ENCODE peak calls at places on chromosomes 11 and 22, in eight cellular contexts. E is CD4-positive, alpha-beta T cell; L is bronchial epithelial cell; I is Peyer's patch; S is ovary; G is spleen; D is astrocyte; Z is fibroblast of lung. R is an unnamed sample.
A peak's percentile ranks its signal among the peaks of the same experiment; 100 is the strongest.

GRCh38 chr11:65316311-65316978 is 1.8 kb downstream of the CDC42EP2 start:
- DNase-seq in E (no peak), L (peak; percentile 67), I (no peak), S (peak; percentile 66), G (no peak), D (peak; percentile 83), Z (peak; percentile 83), R (no peak)

GRCh38 chr22:44979154-44979553 is 30.7 kb downstream of the PHF21B start:
- DNase-seq in E (no peak), L (no peak), I (no peak), S (no peak), G (no peak), D (no peak), Z (no peak), R (no peak)

GRCh38 chr11:123122852-123123251 is 60.9 kb upstream of the HSPA8 start:
- DNase-seq in E (no peak), L (no peak), I (no peak), S (no peak), G (no peak), D (no peak), Z (no peak), R (no peak)

GRCh38 chr11:38723361-38723760 is 2125.3 kb upstream of the RAG2 start:
- DNase-seq in E (no peak), L (no peak), I (no peak), S (no peak), G (no peak), D (no peak), Z (no peak), R (no peak)

GRCh38 chr11:93099811-93100210 is 98.0 kb downstream of the SLC36A4 start:
- DNase-seq in E (no peak), L (peak; percentile 17), I (no peak), S (no peak), G (no peak), D (peak; percentile 72), Z (peak; percentile 78), R (no peak)

GRCh38 chr22:23509571-23510302 is 70.4 kb downstream of the IGLL1 start:
- DNase-seq in E (no peak), L (no peak), I (no peak), S (no peak), G (peak; percentile 25), D (peak; percentile 20), Z (peak; percentile 47), R (peak; percentile 24)

GRCh38 chr22:19717181-19717580 is 2.9 kb downstream of the SEPTIN5 start:
- DNase-seq in E (no peak), L (no peak), I (no peak), S (no peak), G (no peak), D (no peak), Z (no peak), R (peak; percentile 79)

GRCh38 chr11:1460994-1461805 is 25.4 kb downstream of the MOB2 start:
- DNase-seq in E (no peak), L (no peak), I (peak; percentile 59), S (peak; percentile 75), G (no peak), D (no peak), Z (no peak), R (no peak)

GRCh38 chr11:123111465-123111864 is 49.5 kb upstream of the HSPA8 start:
- DNase-seq in E (no peak), L (peak; percentile 71), I (no peak), S (no peak), G (no peak), D (peak; percentile 46), Z (peak; percentile 59), R (peak; percentile 73)

GRCh38 chr11:40602866-40603578 is 856.4 kb downstream of the LRRC4C start:
- DNase-seq in E (no peak), L (peak; percentile 90), I (no peak), S (no peak), G (no peak), D (peak; percentile 17), Z (peak; percentile 45), R (no peak)

GRCh38 chr11:2511421-2512369 is 66.9 kb downstream of the KCNQ1 start:
- DNase-seq in E (no peak), L (no peak), I (peak; percentile 45), S (no peak), G (peak; percentile 59), D (no peak), Z (no peak), R (peak; percentile 40)

GRCh38 chr11:19242184-19242932 is 1.6 kb upstream of the E2F8 start:
- DNase-seq in E (no peak), L (no peak), I (no peak), S (no peak), G (peak; percentile 78), D (no peak), Z (no peak), R (peak; percentile 62)

GRCh38 chr11:118313242-118313641 is 8.7 kb downstream of the CD3E start:
- DNase-seq in E (no peak), L (no peak), I (no peak), S (no peak), G (no peak), D (no peak), Z (no peak), R (no peak)

GRCh38 chr11:126751242-126751641 is 249.3 kb downstream of the KIRREL3 start:
- DNase-seq in E (no peak), L (no peak), I (no peak), S (no peak), G (no peak), D (peak; percentile 10), Z (peak; percentile 22), R (no peak)

GRCh38 chr11:34783816-34784317 is 132.3 kb downstream of the APIP start:
- DNase-seq in E (no peak), L (peak; percentile 35), I (no peak), S (no peak), G (no peak), D (no peak), Z (no peak), R (no peak)

GRCh38 chr22:28674121-28674563 is 5.5 kb downstream of the TTC28 start:
- DNase-seq in E (no peak), L (no peak), I (peak; percentile 49), S (no peak), G (no peak), D (peak; percentile 69), Z (peak; percentile 72), R (no peak)

GRCh38 chr11:11408436-11409221 is 55.6 kb upstream of the CSNK2A3 start:
- DNase-seq in E (no peak), L (no peak), I (no peak), S (no peak), G (no peak), D (peak; percentile 18), Z (peak; percentile 34), R (no peak)

GRCh38 chr11:11396290-11397042 is 43.4 kb upstream of the CSNK2A3 start:
- DNase-seq in E (no peak), L (peak; percentile 90), I (no peak), S (peak; percentile 46), G (no peak), D (peak; percentile 95), Z (peak; percentile 96), R (no peak)

GRCh38 chr11:47552086-47552580 is 799 bp downstream of the CELF1 start:
- DNase-seq in E (peak; percentile 15), L (peak; percentile 38), I (no peak), S (no peak), G (no peak), D (peak; percentile 59), Z (peak; percentile 70), R (peak; percentile 51)

GRCh38 chr11:118437046-118437735 is 899 bp downstream of the KMT2A start:
- DNase-seq in E (peak; percentile 25), L (peak; percentile 38), I (peak; percentile 65), S (peak; percentile 75), G (peak; percentile 85), D (peak; percentile 23), Z (peak; percentile 46), R (peak; percentile 82)

DNA sequence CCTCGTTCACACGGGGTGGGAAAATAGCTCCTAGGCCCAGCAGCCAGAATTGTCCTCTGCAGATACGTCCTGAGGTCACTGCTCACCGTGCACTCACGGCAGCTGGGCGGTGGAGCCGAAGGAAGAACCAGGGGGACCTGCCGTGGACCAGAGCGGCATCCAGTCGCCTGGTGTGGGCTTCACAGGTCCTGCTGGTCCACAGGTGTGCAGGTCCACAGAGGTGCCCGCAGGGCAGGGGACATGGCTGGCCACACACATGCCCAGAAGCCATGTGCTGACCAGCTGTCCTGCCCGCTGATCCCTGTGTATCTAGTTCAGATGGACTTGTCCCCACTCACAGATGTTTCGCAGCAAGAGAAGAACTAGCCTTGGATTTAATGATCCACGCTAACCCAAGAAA is 10.6 kb upstream of the PKP3 start:
- DNase-seq in E (no peak), L (no peak), I (no peak), S (no peak), G (no peak), D (no peak), Z (no peak), R (no peak)
- H3K27me3 ChIP-seq in E (no peaks in the 10 kb centered on the region), L (no peaks in the 10 kb centered on the region), I (no peaks in the 10 kb centered on the region), S (no peaks in the 10 kb centered on the region), G (peaks cover 19% of the 10 kb centered on the region), D (no peaks in the 10 kb centered on the region), Z (no peaks in the 10 kb centered on the region), R (no peaks in the 10 kb centered on the region)

DNA sequence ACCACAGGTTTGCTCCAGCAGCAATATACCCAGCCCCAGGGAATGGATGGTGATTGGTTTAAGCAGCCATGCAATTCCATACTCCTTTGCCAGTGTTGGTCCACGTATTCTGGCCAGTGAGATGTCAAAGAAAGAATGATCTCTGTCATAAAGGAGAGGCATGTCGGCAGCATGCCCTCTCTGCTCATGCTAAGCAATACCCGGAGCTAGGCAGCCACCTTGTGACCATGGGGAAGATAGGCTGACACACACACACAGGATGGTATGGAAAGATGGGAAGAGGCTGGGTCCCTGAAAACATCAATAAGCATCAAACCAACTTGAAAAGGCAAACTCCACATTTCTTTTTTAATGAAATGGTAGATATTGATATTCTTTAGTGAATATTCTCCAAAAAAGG is 5.1 kb downstream of the ABCC8 start:
- DNase-seq in E (no peak), L (no peak), I (no peak), S (no peak), G (no peak), D (no peak), Z (no peak), R (no peak)
- H3K27me3 ChIP-seq in E (peaks cover 28% of the 10 kb centered on the region), L (peaks cover 14% of the 10 kb centered on the region), I (no peaks in the 10 kb centered on the region), S (no peaks in the 10 kb centered on the region), G (peaks cover 35% of the 10 kb centered on the region), D (peaks cover 29% of the 10 kb centered on the region), Z (peaks cover 7% of the 10 kb centered on the region), R (peaks cover 35% of the 10 kb centered on the region)

GRCh38 chr22:25930083-25930482 is 188.1 kb downstream of the MYO18B start:
- DNase-seq in E (no peak), L (no peak), I (no peak), S (no peak), G (no peak), D (no peak), Z (no peak), R (no peak)
- H3K27me3 ChIP-seq in E (peaks cover 4% of the 10 kb centered on the region), L (no peaks in the 10 kb centered on the region), I (no peaks in the 10 kb centered on the region), S (no peaks in the 10 kb centered on the region), G (peaks cover 20% of the 10 kb centered on the region), D (no peaks in the 10 kb centered on the region), Z (no peaks in the 10 kb centered on the region), R (no peaks in the 10 kb centered on the region)

GRCh38 chr11:134429104-134429503 is 17.1 kb upstream of the B3GAT1 start:
- DNase-seq in E (no peak), L (no peak), I (no peak), S (no peak), G (no peak), D (no peak), Z (no peak), R (peak; percentile 56)

GRCh38 chr11:134423106-134423505 is 11.1 kb upstream of the B3GAT1 start:
- DNase-seq in E (no peak), L (no peak), I (no peak), S (no peak), G (peak; percentile 34), D (no peak), Z (no peak), R (no peak)

GRCh38 chr11:134425413-134425812 is 13.4 kb upstream of the B3GAT1 start:
- DNase-seq in E (no peak), L (no peak), I (no peak), S (no peak), G (no peak), D (no peak), Z (no peak), R (peak; percentile 43)

GRCh38 chr11:134425816-134426536 is 13.9 kb upstream of the B3GAT1 start:
- DNase-seq in E (no peak), L (no peak), I (no peak), S (no peak), G (peak; percentile 30), D (no peak), Z (no peak), R (peak; percentile 47)
- H3K27me3 ChIP-seq in E (no peaks in the 10 kb centered on the region), L (no peaks in the 10 kb centered on the region), I (no peaks in the 10 kb centered on the region), S (no peaks in the 10 kb centered on the region), G (peaks cover 7% of the 10 kb centered on the region), D (no peaks in the 10 kb centered on the region), Z (no peaks in the 10 kb centered on the region), R (no peaks in the 10 kb centered on the region)

R was measured in H7.